ENCODE peak calls at places on chromosomes 6 and 20, in four cellular contexts. One of them, this sample, is unnamed.

GRCh38 chr6:33620158-33620583 is 951 bp upstream of the ITPR3 start:
- DNase-seq in IMR-90: no peak
- DNase-seq in H9: peak
- DNase-seq in mesenchymal stem cell: peak
- DNase-seq in this sample: peak

GRCh38 chr6:105993769-105994521 is 92.2 kb upstream of the PRDM1 start:
- DNase-seq in IMR-90: peak
- DNase-seq in H9: no peak
- DNase-seq in mesenchymal stem cell: peak
- DNase-seq in this sample: peak

GRCh38 chr6:3309391-3310050 is 50.8 kb downstream of the PSMG4 start:
- DNase-seq in mesenchymal stem cell: no peak
- DNase-seq in H9: no peak
- DNase-seq in IMR-90: no peak
- DNase-seq in this sample: peak

GRCh38 chr20:23180451-23180921 is 94.4 kb upstream of the CD93 start:
- DNase-seq in IMR-90: no peak
- DNase-seq in mesenchymal stem cell: peak
- DNase-seq in H9: no peak
- DNase-seq in this sample: no peak

GRCh38 chr6:116485786-116486185 is 24.6 kb downstream of the CALHM6 start:
- DNase-seq in mesenchymal stem cell: no peak
- DNase-seq in H9: no peak
- DNase-seq in IMR-90: no peak
- DNase-seq in this sample: no peak

GRCh38 chr6:78615430-78615904 is 251.9 kb upstream of the IRAK1BP1 start:
- DNase-seq in mesenchymal stem cell: peak
- DNase-seq in H9: no peak
- DNase-seq in IMR-90: no peak
- DNase-seq in this sample: no peak

GRCh38 chr6:3534599-3534998 is 77.7 kb upstream of the SLC22A23 start:
- DNase-seq in mesenchymal stem cell: no peak
- DNase-seq in IMR-90: peak
- DNase-seq in H9: no peak
- DNase-seq in this sample: no peak

GRCh38 chr20:62220666-62221568 is 839 bp upstream of the HRH3 start:
- DNase-seq in IMR-90: no peak
- DNase-seq in H9: peak
- DNase-seq in mesenchymal stem cell: no peak
- DNase-seq in this sample: peak

GRCh38 chr6:34104186-34104585 is 41.7 kb downstream of the GRM4 start:
- DNase-seq in H9: no peak
- DNase-seq in IMR-90: no peak
- DNase-seq in mesenchymal stem cell: no peak
- DNase-seq in this sample: no peak

GRCh38 chr20:12110711-12111110 is 193.0 kb downstream of the BTBD3 start:
- DNase-seq in mesenchymal stem cell: no peak
- DNase-seq in H9: no peak
- DNase-seq in IMR-90: no peak
- DNase-seq in this sample: no peak

GRCh38 chr6:108760158-108761050 is 87.8 kb upstream of the ARMC2 start:
- DNase-seq in mesenchymal stem cell: peak
- DNase-seq in H9: no peak
- DNase-seq in IMR-90: peak
- DNase-seq in this sample: peak

GRCh38 chr6:53483423-53484353 is 61.2 kb downstream of the GCLC start:
- DNase-seq in mesenchymal stem cell: peak
- DNase-seq in IMR-90: no peak
- DNase-seq in H9: no peak
- DNase-seq in this sample: peak

GRCh38 chr6:43964659-43965570 is 162.3 kb downstream of the MRPL14 start:
- DNase-seq in H9: peak
- DNase-seq in mesenchymal stem cell: no peak
- DNase-seq in IMR-90: no peak
- DNase-seq in this sample: peak

GRCh38 chr6:52500268-52501129 is 76.4 kb downstream of the TRAM2 start:
- DNase-seq in mesenchymal stem cell: no peak
- DNase-seq in H9: no peak
- DNase-seq in IMR-90: no peak
- DNase-seq in this sample: no peak

GRCh38 chr6:36118550-36119107 is 11.7 kb upstream of the MAPK13 start:
- DNase-seq in IMR-90: no peak
- DNase-seq in mesenchymal stem cell: peak
- DNase-seq in H9: no peak
- DNase-seq in this sample: no peak

GRCh38 chr6:111724039-111724438 is 118.4 kb upstream of the TRAF3IP2 start:
- DNase-seq in IMR-90: no peak
- DNase-seq in mesenchymal stem cell: no peak
- DNase-seq in H9: no peak
- DNase-seq in this sample: no peak

GRCh38 chr20:51249781-51250180 is 226.9 kb upstream of the KCNG1 start:
- DNase-seq in H9: no peak
- DNase-seq in mesenchymal stem cell: no peak
- DNase-seq in IMR-90: no peak
- DNase-seq in this sample: peak

GRCh38 chr20:33839591-33839990 is 28.4 kb downstream of the CHMP4B start:
- DNase-seq in H9: no peak
- DNase-seq in IMR-90: no peak
- DNase-seq in mesenchymal stem cell: no peak
- DNase-seq in this sample: no peak

GRCh38 chr6:1135726-1136414 is 176.0 kb upstream of the FOXQ1 start:
- DNase-seq in mesenchymal stem cell: no peak
- DNase-seq in IMR-90: no peak
- DNase-seq in H9: no peak
- DNase-seq in this sample: no peak

GRCh38 chr6:143842902-143843688 is at the start of gene LTV1:
- DNase-seq in H9: peak
- DNase-seq in mesenchymal stem cell: peak
- DNase-seq in IMR-90: peak
- DNase-seq in this sample: peak

GRCh38 chr6:125207956-125208355 is 54.4 kb downstream of the TPD52L1 start:
- DNase-seq in IMR-90: peak
- DNase-seq in mesenchymal stem cell: no peak
- DNase-seq in H9: no peak
- DNase-seq in this sample: no peak

GRCh38 chr6:72552938-72553337 is 68.9 kb upstream of the KCNQ5 start:
- DNase-seq in mesenchymal stem cell: peak
- DNase-seq in IMR-90: peak
- DNase-seq in H9: no peak
- DNase-seq in this sample: no peak

GRCh38 chr6:6284231-6284966 is 36.1 kb downstream of the F13A1 start:
- DNase-seq in H9: no peak
- DNase-seq in IMR-90: no peak
- DNase-seq in mesenchymal stem cell: no peak
- DNase-seq in this sample: no peak

GRCh38 chr20:41530923-41531322 is 87.3 kb downstream of the CHD6 start:
- DNase-seq in mesenchymal stem cell: no peak
- DNase-seq in IMR-90: no peak
- DNase-seq in H9: no peak
- DNase-seq in this sample: no peak

GRCh38 chr20:24633026-24633425 is 163.6 kb downstream of the SYNDIG1 start:
- DNase-seq in H9: peak
- DNase-seq in IMR-90: no peak
- DNase-seq in mesenchymal stem cell: no peak
- DNase-seq in this sample: no peak

GRCh38 chr6:501891-502601 is 110.5 kb downstream of the IRF4 start:
- DNase-seq in mesenchymal stem cell: peak
- DNase-seq in H9: no peak
- DNase-seq in IMR-90: no peak
- DNase-seq in this sample: peak

GRCh38 chr20:64052326-64052722 is 2.9 kb upstream of the SOX18 start:
- DNase-seq in IMR-90: no peak
- DNase-seq in H9: no peak
- DNase-seq in mesenchymal stem cell: no peak
- DNase-seq in this sample: no peak
- H2BK15ac ChIP-seq in IMR-90: no peak
- H2BK15ac ChIP-seq in H9: no peak
- H2BK15ac ChIP-seq in mesenchymal stem cell: peak
- H2BK15ac ChIP-seq in this sample: no peak

GRCh38 chr6:136967874-136968752 is 46.0 kb downstream of the SLC35D3 start:
- DNase-seq in mesenchymal stem cell: peak
- DNase-seq in H9: peak
- DNase-seq in IMR-90: peak
- DNase-seq in this sample: peak
- H3K4me2 ChIP-seq in mesenchymal stem cell: no peak
- H3K4me2 ChIP-seq in H9: no peak
- H3K4me2 ChIP-seq in IMR-90: no peak
- H3K4me2 ChIP-seq in this sample: no peak

GRCh38 chr20:53510266-53510665 is 83.4 kb downstream of the ZNF217 start:
- DNase-seq in mesenchymal stem cell: no peak
- DNase-seq in H9: no peak
- DNase-seq in IMR-90: no peak
- DNase-seq in this sample: no peak
- H2BK15ac ChIP-seq in mesenchymal stem cell: no peak
- H2BK15ac ChIP-seq in H9: no peak
- H2BK15ac ChIP-seq in IMR-90: no peak
- H2BK15ac ChIP-seq in this sample: no peak

GRCh38 chr6:14619419-14619781 is 501.8 kb downstream of the CD83 start:
- DNase-seq in H9: no peak
- DNase-seq in IMR-90: no peak
- DNase-seq in mesenchymal stem cell: no peak
- DNase-seq in this sample: no peak

GRCh38 chr6:14618759-14619418 is 501.3 kb downstream of the CD83 start:
- DNase-seq in H9: no peak
- DNase-seq in mesenchymal stem cell: no peak
- DNase-seq in IMR-90: no peak
- DNase-seq in this sample: no peak

GRCh38 chr6:14612016-14612415 is 494.4 kb downstream of the CD83 start:
- DNase-seq in IMR-90: peak
- DNase-seq in H9: no peak
- DNase-seq in mesenchymal stem cell: peak
- DNase-seq in this sample: peak

GRCh38 chr6:14620522-14620921 is 502.9 kb downstream of the CD83 start:
- DNase-seq in H9: no peak
- DNase-seq in IMR-90: no peak
- DNase-seq in mesenchymal stem cell: no peak
- DNase-seq in this sample: no peak

DNA sequence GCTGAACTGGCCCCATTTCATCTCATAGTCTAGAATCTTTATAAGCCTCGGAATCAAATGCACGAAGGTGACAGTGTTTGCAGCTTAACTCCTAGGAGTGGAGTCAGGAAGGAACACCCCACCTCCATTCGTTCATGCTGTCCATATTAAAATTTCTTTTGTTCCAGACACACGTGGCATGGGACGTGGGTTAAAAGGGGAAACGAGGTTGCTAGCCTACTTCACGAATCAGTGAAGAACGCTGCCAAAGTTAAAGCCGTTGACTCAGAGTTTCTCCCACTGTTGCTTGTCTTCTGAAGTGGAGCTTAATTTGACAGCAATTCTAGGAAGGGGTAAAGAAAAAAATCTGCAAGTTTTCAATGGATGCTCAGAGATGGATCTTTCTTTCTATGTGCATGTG is 499.0 kb downstream of the CD83 start:
- DNase-seq in IMR-90: no peak
- DNase-seq in mesenchymal stem cell: no peak
- DNase-seq in H9: no peak
- DNase-seq in this sample: no peak
- H3K4me2 ChIP-seq in IMR-90: no peak
- H3K4me2 ChIP-seq in mesenchymal stem cell: no peak
- H3K4me2 ChIP-seq in H9: no peak
- H3K4me2 ChIP-seq in this sample: no peak

DNA sequence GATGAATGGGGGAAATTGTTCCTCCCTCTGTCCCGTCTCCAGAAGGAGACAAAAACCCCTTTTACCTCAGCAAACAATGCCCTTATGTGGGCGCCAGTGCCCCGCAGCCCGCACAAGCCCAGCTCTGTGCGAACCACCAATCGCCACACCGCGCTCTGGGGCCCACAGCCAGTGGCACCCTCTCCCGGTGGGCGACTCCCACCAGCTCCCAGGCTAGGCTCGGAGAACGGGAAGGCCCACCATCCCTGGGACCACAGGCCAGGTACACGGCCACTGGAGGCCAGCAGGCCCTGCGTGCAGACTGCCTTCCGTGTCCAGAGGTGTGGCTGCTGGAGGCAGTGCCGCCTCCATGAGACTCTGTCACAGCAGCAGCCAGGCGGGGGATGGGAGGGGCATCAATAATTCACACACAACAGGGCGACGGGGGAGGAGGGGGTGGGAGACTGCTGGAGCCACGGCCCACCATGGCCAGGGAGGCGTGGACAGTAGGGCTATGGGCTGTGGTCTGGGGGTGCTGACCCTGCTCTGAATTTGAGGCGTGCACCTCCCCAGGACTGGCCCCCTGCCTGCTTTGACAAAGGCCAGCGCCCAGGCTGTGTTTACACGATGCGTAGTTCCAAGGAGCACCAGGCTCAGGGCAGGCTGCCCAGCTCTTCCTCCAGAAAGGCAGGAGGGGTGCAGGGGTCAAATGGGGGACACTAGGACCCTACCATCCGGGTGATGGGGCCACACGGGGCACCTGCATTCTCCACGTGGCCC is 105.7 kb downstream of the ASXL1 start:
- DNase-seq in mesenchymal stem cell: peak
- DNase-seq in IMR-90: no peak
- DNase-seq in H9: no peak
- DNase-seq in this sample: no peak
- H2BK15ac ChIP-seq in mesenchymal stem cell: peak
- H2BK15ac ChIP-seq in IMR-90: no peak
- H2BK15ac ChIP-seq in H9: no peak
- H2BK15ac ChIP-seq in this sample: no peak

This sample was measured in mesendoderm.